ENCODE peak calls at places on chromosomes 11 and 22, in four cellular contexts. W is kidney, Z is lung, Q is Panc1. H is an unnamed sample.

GRCh38 chr22:39183991-39184585 is 31.6 kb upstream of the CBX7 start:
- DNase-seq in Q (no peak), W (peak), Z (no peak), H (peak)

GRCh38 chr22:43154887-43155536 is 3.7 kb downstream of the TSPO start:
- DNase-seq in Z (peak), Q (no peak), W (peak), H (no peak)

GRCh38 chr11:115699326-115699725 is 195.1 kb upstream of the CADM1 start:
- DNase-seq in Q (no peak), Z (no peak), W (no peak), H (no peak)

GRCh38 chr11:3164540-3165151 is 464 bp downstream of the OSBPL5 start:
- DNase-seq in Z (no peak), W (peak), Q (no peak), H (peak)

GRCh38 chr11:104091281-104092071 is 55.0 kb downstream of the DDI1 start:
- DNase-seq in Z (no peak), W (no peak), Q (no peak), H (no peak)

GRCh38 chr11:83157755-83158473 is 983 bp downstream of the PCF11 start:
- DNase-seq in Q (peak), Z (peak), W (peak), H (peak)

GRCh38 chr11:94795799-94796580 is 27.8 kb downstream of the AMOTL1 start:
- DNase-seq in Z (no peak), W (no peak), Q (no peak), H (no peak)

GRCh38 chr11:119254239-119254638 is 48.1 kb downstream of the CBL start:
- DNase-seq in Q (no peak), Z (no peak), W (no peak), H (no peak)

GRCh38 chr22:43018615-43019014 is 3.7 kb upstream of the PACSIN2 start:
- DNase-seq in Q (no peak), Z (no peak), W (no peak), H (no peak)

GRCh38 chr11:65981101-65981740 is 19.7 kb downstream of the SART1 start:
- DNase-seq in Q (no peak), W (peak), Z (no peak), H (no peak)

GRCh38 chr11:19511413-19512183 is 201.0 kb upstream of the NAV2 start:
- DNase-seq in W (peak), Z (peak), Q (no peak), H (no peak)

GRCh38 chr11:2792376-2793250 is 92.8 kb upstream of the KCNQ1OT1 start:
- DNase-seq in Q (no peak), Z (no peak), W (peak), H (no peak)

DNA sequence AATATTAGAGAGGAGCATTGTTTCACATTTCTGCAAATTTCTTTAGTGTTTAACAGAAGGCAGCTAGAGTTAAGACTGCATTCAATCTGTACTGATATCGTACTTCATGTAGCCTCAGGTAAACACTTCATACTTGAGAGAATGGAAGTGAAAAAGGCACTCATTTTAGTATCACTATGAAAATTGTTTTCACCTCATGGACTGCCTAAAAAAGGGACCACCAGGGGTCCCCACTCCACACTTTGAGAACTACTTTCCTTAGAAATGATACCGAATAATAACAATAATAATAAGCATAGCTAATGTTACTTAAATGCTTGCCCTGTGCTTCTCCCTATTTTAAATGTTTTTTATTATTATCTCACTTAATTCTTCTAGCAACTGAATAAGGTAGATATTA is 95.1 kb downstream of the BLID start:
- DNase-seq in Q (no peak), W (no peak), Z (no peak), H (peak)
- TF ChIP-seq CTCF in Q (peak), W (no peak), Z (no peak), H (peak)

GRCh38 chr11:68471360-68472340 is 11.1 kb downstream of the PPP6R3 start:
- DNase-seq in Q (no peak), W (peak), Z (no peak), H (no peak)
- H3K27ac ChIP-seq in Q (no peak), W (no peak), Z (no peak), H (no peak)

GRCh38 chr11:36713715-36714114 is 115.7 kb upstream of the RAG2 start:
- DNase-seq in Q (no peak), Z (no peak), W (no peak), H (no peak)

GRCh38 chr11:36711104-36711825 is 113.2 kb upstream of the RAG2 start:
- DNase-seq in Q (no peak), Z (no peak), W (no peak), H (peak)
- TF ChIP-seq CTCF in Q (peak), Z (no peak), W (no peak), H (peak)

DNA sequence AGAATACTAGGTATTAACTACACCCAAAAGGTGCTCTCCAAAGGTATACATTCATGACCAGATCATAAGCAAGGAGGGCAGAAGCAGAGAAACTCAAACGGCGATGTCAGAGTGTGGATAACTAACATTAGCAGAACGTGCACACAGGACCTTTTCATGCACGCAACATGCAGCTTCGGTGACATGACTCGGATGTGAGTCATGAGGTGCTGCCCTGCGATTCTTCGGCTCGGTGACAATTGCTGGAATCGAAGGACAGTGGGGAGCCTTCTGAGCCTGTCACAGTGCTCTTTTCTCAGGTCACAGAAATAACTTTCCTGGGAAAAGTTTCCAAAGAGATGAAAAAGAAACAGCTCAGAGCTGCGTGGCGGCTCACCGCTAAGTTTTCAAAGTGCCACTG is 418.5 kb upstream of the SYN3 start:
- DNase-seq in Z (no peak), Q (no peak), W (no peak), H (no peak)
- H3K27ac ChIP-seq in Z (no peak), Q (no peak), W (no peak), H (no peak)

GRCh38 chr11:114121744-114122504 is 62.4 kb downstream of the ZBTB16 start:
- DNase-seq in Z (no peak), Q (no peak), W (no peak), H (no peak)
- TF ChIP-seq CTCF in Z (no peak), Q (no peak), W (no peak), H (no peak)

GRCh38 chr11:26947379-26947844 is 46.5 kb upstream of the FIBIN start:
- DNase-seq in Q (no peak), W (no peak), Z (peak), H (peak)
- H3K27ac ChIP-seq in Q (no peak), W (no peak), Z (no peak), H (no peak)

GRCh38 chr11:27910186-27910941 is 197.6 kb downstream of the KIF18A start:
- DNase-seq in W (no peak), Z (no peak), Q (no peak), H (no peak)

GRCh38 chr11:27912916-27913315 is 195.0 kb downstream of the KIF18A start:
- DNase-seq in Q (no peak), W (no peak), Z (no peak), H (peak)

GRCh38 chr11:27907534-27907933 is 200.4 kb downstream of the KIF18A start:
- DNase-seq in Z (no peak), Q (no peak), W (no peak), H (no peak)

GRCh38 chr11:27913650-27914049 is 194.3 kb downstream of the KIF18A start:
- DNase-seq in W (no peak), Z (no peak), Q (no peak), H (peak)

GRCh38 chr11:27909386-27909785 is 198.6 kb downstream of the KIF18A start:
- DNase-seq in Q (no peak), W (no peak), Z (no peak), H (no peak)
- TF ChIP-seq CTCF in Q (no peak), W (no peak), Z (no peak), H (no peak)

DNA sequence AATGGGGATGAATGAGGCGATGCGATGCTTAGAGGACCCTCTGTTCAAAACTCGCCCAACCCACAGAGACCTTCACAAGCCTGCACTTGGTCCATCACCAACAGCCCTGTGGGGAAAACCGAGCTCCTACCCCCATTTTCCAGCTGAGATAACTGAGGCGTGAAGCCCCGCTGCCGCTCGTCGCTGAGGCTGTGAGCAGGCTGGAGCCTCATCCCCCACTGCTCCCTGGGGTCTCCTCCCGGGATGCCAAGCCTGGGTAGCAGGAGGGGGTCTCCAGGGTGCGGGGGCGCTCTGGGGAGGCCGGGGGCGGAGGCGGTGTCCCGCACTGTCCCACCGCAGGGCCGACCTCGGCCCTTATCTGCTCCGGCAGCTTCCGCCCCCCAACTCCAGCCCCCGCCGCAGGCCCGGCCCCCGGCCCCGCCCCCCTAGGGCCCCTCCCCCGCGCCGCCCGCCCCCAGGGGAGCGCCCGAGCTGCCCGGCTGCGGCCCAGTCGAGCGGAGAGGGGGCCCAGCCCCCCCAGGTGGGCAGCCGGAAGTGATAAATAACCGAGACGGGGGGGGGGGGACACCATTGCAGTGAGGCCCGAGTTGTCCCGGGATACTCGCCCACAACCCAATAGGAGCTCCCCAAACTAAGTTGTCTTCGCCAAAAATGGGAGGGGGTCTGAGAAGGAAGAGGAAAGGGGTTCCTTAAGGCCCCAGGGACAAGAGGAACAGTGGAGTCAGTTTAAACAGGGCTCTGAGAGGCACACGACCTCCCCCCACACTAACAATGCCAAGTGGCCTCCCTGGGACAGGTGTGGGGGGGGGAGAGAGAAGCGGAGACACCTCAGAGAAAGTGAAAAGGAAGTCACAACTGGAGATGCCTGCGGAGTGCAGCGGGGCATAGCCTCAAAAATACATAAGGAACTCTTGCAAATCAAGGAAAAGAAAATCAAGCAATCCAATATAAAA is 8.3 kb upstream of the SLC39A13 start:
- DNase-seq in Q (no peak), W (peak), Z (no peak), H (peak)
- H3K27ac ChIP-seq in Q (no peak), W (peak), Z (peak), H (peak)